ENCODE peak calls at places on chromosomes 7 and 10, in five cellular contexts. N is fibroblast of lung, Q is neural progenitor cell, A is IMR-90, U is mammary epithelial cell. F is an unnamed sample.

GRCh38 chr7:158602905-158603772 is 15.5 kb upstream of the PTPRN2 start:
- DNase-seq in N (peak), Q (no peak), U (no peak), A (peak), F (no peak)

GRCh38 chr7:50209461-50210161 is 94.9 kb upstream of the IKZF1 start:
- DNase-seq in Q (no peak), U (no peak), N (no peak), A (no peak), F (no peak)

GRCh38 chr7:96993980-96994379 is 11.4 kb upstream of the DLX6 start:
- DNase-seq in A (no peak), U (no peak), Q (no peak), N (no peak), F (no peak)

GRCh38 chr7:100407285-100408180 is 21.0 kb downstream of the ZCWPW1 start:
- DNase-seq in A (peak), Q (peak), U (peak), N (peak), F (peak)

GRCh38 chr10:69968830-69969229 is 83.8 kb upstream of the MACROH2A2 start:
- DNase-seq in U (peak), A (peak), Q (peak), N (peak), F (no peak)

GRCh38 chr10:107163904-107164861 is at the start of gene SORCS1:
- DNase-seq in U (no peak), N (no peak), A (no peak), Q (peak), F (no peak)

GRCh38 chr10:16529853-16530252 is 8.2 kb upstream of the C1QL3 start:
- DNase-seq in A (no peak), U (no peak), Q (no peak), N (no peak), F (no peak)

GRCh38 chr10:70958396-70958795 is 70.0 kb upstream of the PCBD1 start:
- DNase-seq in N (no peak), A (peak), U (no peak), Q (no peak), F (no peak)

GRCh38 chr10:11683529-11684320 is 58.5 kb upstream of the ECHDC3 start:
- DNase-seq in U (no peak), N (no peak), Q (no peak), A (no peak), F (no peak)

GRCh38 chr10:11684717-11685645 is 57.2 kb upstream of the ECHDC3 start:
- DNase-seq in A (peak), U (peak), N (peak), Q (peak), F (peak)

GRCh38 chr10:11687779-11688447 is 54.3 kb upstream of the ECHDC3 start:
- DNase-seq in A (no peak), Q (no peak), U (peak), N (no peak), F (no peak)

GRCh38 chr10:11687357-11687771 is 54.8 kb upstream of the ECHDC3 start:
- DNase-seq in A (no peak), U (peak), N (no peak), Q (no peak), F (no peak)

GRCh38 chr10:11685787-11686218 is 56.4 kb upstream of the ECHDC3 start:
- DNase-seq in N (peak), U (peak), Q (no peak), A (peak), F (no peak)
- H3K4me3 ChIP-seq in N (peak), U (peak), Q (no peak), A (no peak), F (no peak)

GRCh38 chr7:109246330-109247077 is 676.8 kb downstream of the DNAJB9 start:
- DNase-seq in A (no peak), Q (no peak), U (peak), N (peak), F (no peak)
- H3K4me3 ChIP-seq in A (no peak), Q (no peak), U (no peak), N (no peak), F (no peak)

GRCh38 chr7:63925262-63925625 is 73.4 kb upstream of the ZNF722 start:
- DNase-seq in A (no peak), Q (no peak), N (no peak), U (no peak), F (no peak)
- H3K4me3 ChIP-seq in A (no peak), Q (no peak), N (no peak), U (no peak), F (no peak)

GRCh38 chr7:22718911-22719420 is 8.0 kb upstream of the IL6 start:
- DNase-seq in N (peak), Q (no peak), A (no peak), U (no peak), F (no peak)
- H3K4me3 ChIP-seq in N (no peak), Q (no peak), A (no peak), U (no peak), F (no peak)

GRCh38 chr7:121419201-121420148 is 23.4 kb upstream of the FAM3C start:
- DNase-seq in A (no peak), U (no peak), N (no peak), Q (no peak), F (no peak)

GRCh38 chr7:121416533-121416932 is 20.4 kb upstream of the FAM3C start:
- DNase-seq in U (no peak), A (no peak), N (no peak), Q (no peak), F (no peak)

GRCh38 chr7:121420976-121421375 is 24.9 kb upstream of the FAM3C start:
- DNase-seq in A (no peak), Q (no peak), N (no peak), U (peak), F (no peak)
- H3K4me3 ChIP-seq in A (no peak), Q (no peak), N (no peak), U (no peak), F (no peak)

GRCh38 chr10:119007211-119007574 is 22.3 kb upstream of the NANOS1 start:
- DNase-seq in N (no peak), U (no peak), A (no peak), Q (no peak), F (no peak)

GRCh38 chr10:119005377-119006043 is 24.0 kb upstream of the NANOS1 start:
- DNase-seq in A (peak), N (peak), U (peak), Q (no peak), F (no peak)

GRCh38 chr10:119001717-119002500 is 27.6 kb upstream of the NANOS1 start:
- DNase-seq in N (no peak), A (no peak), U (no peak), Q (no peak), F (no peak)

GRCh38 chr10:119003572-119004289 is 25.8 kb upstream of the NANOS1 start:
- DNase-seq in N (no peak), U (peak), Q (no peak), A (no peak), F (no peak)

DNA sequence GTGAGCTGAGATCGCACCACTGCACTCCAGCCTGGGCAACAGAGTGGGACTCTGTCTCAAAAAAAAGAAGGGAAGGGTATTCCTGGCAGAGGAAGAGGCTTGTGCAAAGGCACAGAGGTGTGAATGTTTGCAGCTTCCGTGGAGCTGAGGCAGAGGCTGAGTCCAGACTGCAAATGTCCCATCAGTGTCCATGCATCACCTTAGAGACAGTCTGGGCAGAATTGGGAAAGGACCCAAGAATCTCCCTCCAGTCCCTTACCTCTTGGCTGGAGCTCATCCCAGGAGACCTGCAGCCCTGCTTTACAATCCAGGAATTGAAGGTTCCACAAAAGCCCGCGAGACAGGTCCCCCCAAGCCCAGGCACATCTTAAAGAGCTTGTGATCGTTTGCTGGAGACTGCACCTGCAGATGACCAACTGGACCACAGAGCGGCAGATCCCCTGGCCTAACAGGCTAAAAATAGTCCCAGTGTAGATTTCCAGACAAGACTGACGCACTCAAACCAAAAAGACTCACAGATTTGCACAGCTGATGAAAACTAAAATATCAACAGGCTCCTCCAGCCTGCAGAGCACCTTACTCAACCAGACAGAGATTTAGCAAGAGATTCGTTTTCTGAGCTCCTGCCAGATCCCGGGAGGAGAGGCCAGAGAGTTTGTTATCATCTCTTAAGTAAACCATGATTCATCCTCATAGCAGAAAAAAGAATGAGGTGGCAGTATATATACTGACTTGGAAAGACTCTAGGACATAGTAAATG is 22.9 kb upstream of the NANOS1 start:
- DNase-seq in U (peak), Q (no peak), A (peak), N (peak), F (peak)
- H3K4me3 ChIP-seq in U (no peak), Q (no peak), A (no peak), N (no peak), F (no peak)

GRCh38 chr10:24449334-24449740 is 240.4 kb downstream of the KIAA1217 start:
- DNase-seq in A (peak), N (peak), U (peak), Q (no peak), F (no peak)
- H3K4me3 ChIP-seq in A (peak), N (peak), U (no peak), Q (no peak), F (peak)

DNA sequence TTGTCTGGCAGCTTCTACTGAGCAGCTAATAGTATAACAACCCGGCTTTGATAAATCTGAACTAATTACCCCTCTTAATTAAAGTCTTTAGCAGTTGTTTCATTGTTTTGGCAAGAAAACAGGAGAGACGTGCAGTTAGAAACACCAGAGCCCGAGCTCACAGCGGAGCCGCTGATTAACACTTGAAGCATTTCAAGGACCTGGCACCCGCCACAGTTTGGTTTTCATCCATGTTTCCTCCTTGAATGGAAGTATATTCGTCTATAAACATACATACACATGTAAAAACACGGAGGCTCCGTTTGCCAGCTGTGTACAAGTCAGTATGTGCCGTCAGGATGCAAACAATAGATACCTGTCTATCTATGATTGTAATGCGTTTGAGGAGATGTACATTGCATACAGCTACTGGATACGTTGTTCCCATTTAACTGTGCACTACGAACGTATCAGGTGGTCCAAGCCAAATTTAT is 3.9 kb downstream of the FEZF1 start:
- DNase-seq in Q (peak), A (no peak), U (no peak), N (no peak), F (no peak)
- H3K4me3 ChIP-seq in Q (peak), A (no peak), U (no peak), N (no peak), F (no peak)

GRCh38 chr7:117480978-117481377 is 1.2 kb downstream of the CFTR start:
- DNase-seq in Q (peak), U (no peak), A (no peak), N (no peak), F (no peak)

GRCh38 chr7:117479480-117480224 is at the start of gene CFTR:
- DNase-seq in N (no peak), U (no peak), A (no peak), Q (peak), F (no peak)

DNA sequence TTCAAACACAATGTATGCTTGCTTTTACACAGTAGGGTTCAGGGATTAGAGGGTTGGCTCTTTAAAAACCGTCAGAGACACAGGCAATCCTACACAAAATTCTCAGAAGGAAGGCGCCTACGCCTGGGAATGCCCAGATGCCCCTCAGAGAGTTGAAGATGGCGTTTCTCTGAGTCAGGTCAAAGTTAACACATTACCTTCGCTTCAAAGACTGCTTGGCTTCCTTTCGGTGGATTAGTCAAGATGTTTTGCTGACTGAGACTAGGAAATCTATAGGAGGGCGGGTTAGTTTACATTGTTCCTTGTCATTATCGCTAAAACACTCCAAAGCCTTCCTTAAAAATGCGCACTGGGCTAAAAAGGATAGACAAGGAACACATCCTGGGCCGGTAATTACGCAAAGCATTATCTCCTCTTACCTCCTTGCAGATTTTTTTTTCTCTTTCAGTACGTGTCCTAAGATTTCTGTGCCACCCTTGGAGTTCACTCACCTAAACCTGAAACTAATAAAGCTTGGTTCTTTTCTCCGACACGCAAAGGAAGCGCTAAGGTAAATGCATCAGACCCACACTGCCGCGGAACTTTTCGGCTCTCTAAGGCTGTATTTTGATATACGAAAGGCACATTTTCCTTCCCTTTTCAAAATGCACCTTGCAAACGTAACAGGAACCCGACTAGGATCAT is 887 bp upstream of the CFTR start:
- DNase-seq in U (no peak), N (no peak), Q (peak), A (no peak), F (no peak)
- H3K4me3 ChIP-seq in U (no peak), N (no peak), Q (peak), A (peak), F (peak)

DNA sequence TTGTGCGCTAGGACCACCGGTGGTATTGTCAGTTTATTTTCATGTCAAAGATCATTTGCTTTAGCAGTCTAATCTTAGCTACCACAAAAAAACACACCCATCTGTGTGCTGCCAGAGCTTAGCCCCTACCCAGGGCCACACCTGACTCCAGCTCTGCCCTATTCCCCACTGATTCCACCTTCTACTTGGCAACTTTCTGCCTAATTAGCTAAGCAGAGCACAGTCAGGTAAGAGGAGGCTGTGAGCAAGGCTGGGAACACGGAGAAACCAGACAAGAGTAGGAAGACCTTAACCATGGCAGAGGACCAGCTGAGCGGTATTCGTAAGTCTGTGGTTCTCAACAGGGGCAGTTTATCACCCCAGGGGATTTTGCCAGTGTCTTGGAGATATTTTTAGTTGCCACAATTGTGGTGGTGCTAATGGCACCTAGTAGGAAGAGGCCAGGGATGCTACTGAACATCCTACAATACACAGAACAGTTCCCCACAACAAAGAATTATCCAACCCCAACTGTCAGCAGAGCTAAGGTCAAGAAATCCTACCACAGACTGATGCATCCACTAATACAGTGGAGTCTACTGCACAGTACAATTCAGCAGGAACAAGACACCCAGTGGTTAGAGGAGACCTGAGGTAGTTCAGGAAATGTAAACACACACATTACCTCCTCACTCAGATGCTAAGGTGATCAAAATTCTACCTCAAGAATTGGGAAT is 91.6 kb downstream of the ZFAND4 start:
- DNase-seq in A (no peak), U (no peak), N (no peak), Q (no peak), F (no peak)
- H3K4me3 ChIP-seq in A (no peak), U (peak), N (no peak), Q (no peak), F (no peak)